ENCODE peak calls at places on chromosomes 2 and 18, in five cellular contexts. One of them, this sample, is unnamed.

GRCh38 chr2:234293973-234294372 is 202.9 kb downstream of the ARL4C start:
- DNase-seq in HepG2: no peak
- DNase-seq in body of pancreas: no peak
- DNase-seq in gastrocnemius medialis: no peak
- DNase-seq in A549: no peak
- DNase-seq in this sample: no peak

GRCh38 chr2:1577846-1578245 is 164.6 kb downstream of the TPO start:
- DNase-seq in HepG2: no peak
- DNase-seq in body of pancreas: no peak
- DNase-seq in gastrocnemius medialis: no peak
- DNase-seq in A549: no peak
- DNase-seq in this sample: no peak

GRCh38 chr2:235432741-235433520 is 60.9 kb upstream of the AGAP1 start:
- DNase-seq in HepG2: no peak
- DNase-seq in body of pancreas: peak
- DNase-seq in gastrocnemius medialis: no peak
- DNase-seq in A549: no peak
- DNase-seq in this sample: no peak

GRCh38 chr2:127654838-127655175 is 8.9 kb downstream of the GPR17 start:
- DNase-seq in HepG2: no peak
- DNase-seq in body of pancreas: no peak
- DNase-seq in gastrocnemius medialis: no peak
- DNase-seq in A549: no peak
- DNase-seq in this sample: no peak

GRCh38 chr2:168002021-168002553 is 245.3 kb downstream of the STK39 start:
- DNase-seq in HepG2: no peak
- DNase-seq in body of pancreas: no peak
- DNase-seq in gastrocnemius medialis: no peak
- DNase-seq in A549: no peak
- DNase-seq in this sample: no peak

GRCh38 chr2:144403940-144404339 is 116.0 kb downstream of the ZEB2 start:
- DNase-seq in HepG2: peak
- DNase-seq in body of pancreas: no peak
- DNase-seq in gastrocnemius medialis: peak
- DNase-seq in A549: no peak
- DNase-seq in this sample: no peak

GRCh38 chr2:103789716-103790085 is 1027.9 kb downstream of the TMEM182 start:
- DNase-seq in HepG2: no peak
- DNase-seq in body of pancreas: no peak
- DNase-seq in gastrocnemius medialis: no peak
- DNase-seq in A549: no peak
- DNase-seq in this sample: no peak

GRCh38 chr18:45626330-45627203 is 11.3 kb downstream of the SLC14A2 start:
- DNase-seq in HepG2: no peak
- DNase-seq in body of pancreas: no peak
- DNase-seq in gastrocnemius medialis: no peak
- DNase-seq in A549: no peak
- DNase-seq in this sample: no peak

GRCh38 chr18:47519706-47520105 is 268.2 kb upstream of the SKOR2 start:
- DNase-seq in HepG2: no peak
- DNase-seq in body of pancreas: no peak
- DNase-seq in gastrocnemius medialis: no peak
- DNase-seq in A549: no peak
- DNase-seq in this sample: no peak

GRCh38 chr2:8857709-8858108 is 20.3 kb upstream of the KIDINS220 start:
- DNase-seq in HepG2: no peak
- DNase-seq in body of pancreas: no peak
- DNase-seq in gastrocnemius medialis: no peak
- DNase-seq in A549: no peak
- DNase-seq in this sample: no peak

GRCh38 chr2:189409136-189409535 is 32.1 kb upstream of the WDR75 start:
- DNase-seq in HepG2: no peak
- DNase-seq in body of pancreas: no peak
- DNase-seq in gastrocnemius medialis: no peak
- DNase-seq in A549: no peak
- DNase-seq in this sample: no peak

GRCh38 chr2:153059338-153060052 is 341.1 kb downstream of the ARL6IP6 start:
- DNase-seq in HepG2: peak
- DNase-seq in body of pancreas: no peak
- DNase-seq in gastrocnemius medialis: no peak
- DNase-seq in A549: peak
- DNase-seq in this sample: no peak

GRCh38 chr2:2503864-2504418 is 172.9 kb upstream of the MYT1L start:
- DNase-seq in HepG2: no peak
- DNase-seq in body of pancreas: no peak
- DNase-seq in gastrocnemius medialis: no peak
- DNase-seq in A549: no peak
- DNase-seq in this sample: no peak

GRCh38 chr18:14978962-14979535 is 231.1 kb downstream of the ANKRD30B start:
- DNase-seq in HepG2: peak
- DNase-seq in body of pancreas: peak
- DNase-seq in gastrocnemius medialis: no peak
- DNase-seq in A549: no peak
- DNase-seq in this sample: no peak

GRCh38 chr2:96608459-96609455 is 29.4 kb downstream of the KANSL3 start:
- DNase-seq in HepG2: peak
- DNase-seq in body of pancreas: no peak
- DNase-seq in gastrocnemius medialis: peak
- DNase-seq in A549: peak
- DNase-seq in this sample: no peak

GRCh38 chr2:121608967-121609366 is 40.3 kb downstream of the CLASP1 start:
- DNase-seq in HepG2: no peak
- DNase-seq in body of pancreas: no peak
- DNase-seq in gastrocnemius medialis: no peak
- DNase-seq in A549: no peak
- DNase-seq in this sample: no peak

GRCh38 chr2:153873062-153874048 is 1.6 kb downstream of the GALNT13 start:
- DNase-seq in HepG2: no peak
- DNase-seq in body of pancreas: no peak
- DNase-seq in gastrocnemius medialis: no peak
- DNase-seq in A549: no peak
- DNase-seq in this sample: no peak

GRCh38 chr2:119111115-119111975 is 47.2 kb downstream of the C1QL2 start:
- DNase-seq in HepG2: no peak
- DNase-seq in body of pancreas: no peak
- DNase-seq in gastrocnemius medialis: no peak
- DNase-seq in A549: no peak
- DNase-seq in this sample: no peak

GRCh38 chr2:66084948-66085590 is 349.9 kb upstream of the MEIS1 start:
- DNase-seq in HepG2: no peak
- DNase-seq in body of pancreas: no peak
- DNase-seq in gastrocnemius medialis: no peak
- DNase-seq in A549: no peak
- DNase-seq in this sample: no peak

GRCh38 chr18:9615280-9615797 is 980 bp upstream of the PPP4R1 start:
- DNase-seq in HepG2: no peak
- DNase-seq in body of pancreas: no peak
- DNase-seq in gastrocnemius medialis: no peak
- DNase-seq in A549: no peak
- DNase-seq in this sample: no peak

GRCh38 chr2:23250371-23250770 is 134.6 kb upstream of the KLHL29 start:
- DNase-seq in HepG2: no peak
- DNase-seq in body of pancreas: no peak
- DNase-seq in gastrocnemius medialis: no peak
- DNase-seq in A549: no peak
- DNase-seq in this sample: no peak

GRCh38 chr2:206323033-206323432 is 48.6 kb downstream of the ZDBF2 start:
- DNase-seq in HepG2: no peak
- DNase-seq in body of pancreas: no peak
- DNase-seq in gastrocnemius medialis: no peak
- DNase-seq in A549: no peak
- DNase-seq in this sample: no peak

GRCh38 chr2:206851511-206851910 is 86.1 kb downstream of the FASTKD2 start:
- DNase-seq in HepG2: no peak
- DNase-seq in body of pancreas: no peak
- DNase-seq in gastrocnemius medialis: no peak
- DNase-seq in A549: no peak
- DNase-seq in this sample: no peak

GRCh38 chr18:21599585-21600525 is 649 bp downstream of the ESCO1 start:
- DNase-seq in HepG2: peak
- DNase-seq in body of pancreas: peak
- DNase-seq in gastrocnemius medialis: peak
- DNase-seq in A549: peak
- DNase-seq in this sample: peak

DNA sequence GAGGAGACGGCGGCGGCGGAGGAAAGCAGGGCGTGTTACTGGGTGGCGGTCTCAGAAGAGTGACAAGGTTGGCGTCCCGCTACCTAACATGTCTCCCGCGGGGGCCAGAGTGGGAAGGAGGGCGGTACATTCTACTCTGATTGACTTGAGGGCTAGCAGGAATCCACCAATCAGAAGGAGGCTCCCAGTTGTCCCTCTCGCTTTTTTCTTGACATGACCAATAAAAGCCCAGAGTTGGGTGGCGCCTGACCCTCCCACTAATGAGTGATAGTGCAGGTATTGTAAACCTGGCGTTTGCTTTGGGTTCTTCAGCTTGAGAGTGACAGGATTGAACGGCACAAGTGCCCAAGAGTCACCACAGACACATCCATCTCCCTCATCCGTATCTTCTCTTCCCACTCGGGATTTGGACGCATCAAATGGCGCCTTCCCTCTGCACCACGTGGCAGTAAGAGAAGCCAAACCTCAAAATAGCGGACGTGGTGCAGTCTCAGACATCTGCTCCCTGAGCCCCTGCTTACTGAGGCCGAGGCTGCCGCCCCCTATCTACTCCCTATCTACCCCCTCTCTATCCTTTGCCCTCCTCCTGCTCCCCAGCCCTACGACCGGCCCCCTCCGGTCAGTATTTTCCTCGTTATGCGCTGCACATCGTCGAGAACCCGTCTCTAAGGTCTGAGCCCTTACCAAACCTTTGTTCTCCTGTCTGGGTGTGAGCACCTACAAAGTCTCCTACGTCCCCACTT is 746 bp upstream of the FAM161A start:
- DNase-seq in HepG2: peak
- DNase-seq in body of pancreas: peak
- DNase-seq in gastrocnemius medialis: peak
- DNase-seq in A549: peak
- DNase-seq in this sample: peak
- TF ChIP-seq POLR2A in HepG2: peak
- TF ChIP-seq POLR2A in body of pancreas: no peak
- TF ChIP-seq POLR2A in gastrocnemius medialis: peak
- TF ChIP-seq POLR2A in A549: peak
- TF ChIP-seq POLR2A in this sample: peak

GRCh38 chr2:25881759-25882158 is 3.5 kb upstream of the ASXL2 start:
- DNase-seq in HepG2: no peak
- DNase-seq in body of pancreas: no peak
- DNase-seq in gastrocnemius medialis: no peak
- DNase-seq in A549: no peak
- DNase-seq in this sample: no peak

GRCh38 chr2:25878361-25879132 is at the start of gene ASXL2:
- DNase-seq in HepG2: peak
- DNase-seq in body of pancreas: peak
- DNase-seq in gastrocnemius medialis: peak
- DNase-seq in A549: peak
- DNase-seq in this sample: peak

GRCh38 chr2:25872134-25872533 is 6.2 kb downstream of the ASXL2 start:
- DNase-seq in HepG2: no peak
- DNase-seq in body of pancreas: no peak
- DNase-seq in gastrocnemius medialis: no peak
- DNase-seq in A549: no peak
- DNase-seq in this sample: no peak

GRCh38 chr2:25879133-25879730 is 945 bp upstream of the ASXL2 start:
- DNase-seq in HepG2: peak
- DNase-seq in body of pancreas: no peak
- DNase-seq in gastrocnemius medialis: no peak
- DNase-seq in A549: no peak
- DNase-seq in this sample: no peak

GRCh38 chr2:25877431-25878360 is 591 bp downstream of the ASXL2 start:
- DNase-seq in HepG2: peak
- DNase-seq in body of pancreas: peak
- DNase-seq in gastrocnemius medialis: peak
- DNase-seq in A549: peak
- DNase-seq in this sample: peak
- TF ChIP-seq POLR2A in HepG2: peak
- TF ChIP-seq POLR2A in body of pancreas: peak
- TF ChIP-seq POLR2A in gastrocnemius medialis: peak
- TF ChIP-seq POLR2A in A549: peak
- TF ChIP-seq POLR2A in this sample: no peak

DNA sequence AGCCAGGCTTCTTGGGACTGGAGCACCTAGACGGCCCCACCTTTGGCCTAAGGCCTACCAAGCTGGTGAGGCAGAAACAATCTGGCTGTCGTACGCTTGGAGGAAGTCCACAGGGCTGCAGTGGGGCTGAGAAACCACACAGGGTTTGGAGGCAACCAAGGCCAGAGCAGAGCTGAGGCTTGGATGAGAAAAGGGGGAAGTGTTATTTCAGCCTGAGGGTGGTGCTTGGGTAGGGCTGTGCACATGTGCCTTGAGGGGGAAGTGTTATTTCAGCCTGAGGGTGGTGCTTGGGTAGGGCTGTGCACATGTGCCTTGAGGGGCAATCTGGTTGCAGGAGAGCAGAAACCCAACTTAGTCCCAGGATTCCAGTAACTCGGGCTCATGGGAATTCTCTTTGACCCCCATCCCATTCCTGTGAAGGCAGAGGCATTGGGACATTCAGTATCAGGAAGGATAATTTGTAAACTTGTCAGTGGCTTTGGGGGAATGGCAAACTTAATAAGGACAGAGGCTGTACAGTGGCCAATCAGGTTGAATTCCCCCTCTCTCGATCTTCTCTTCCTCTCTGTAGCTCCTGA is 973 bp upstream of the FBXO41 start:
- DNase-seq in HepG2: no peak
- DNase-seq in body of pancreas: no peak
- DNase-seq in gastrocnemius medialis: no peak
- DNase-seq in A549: no peak
- DNase-seq in this sample: no peak
- TF ChIP-seq POLR2A in HepG2: no peak
- TF ChIP-seq POLR2A in body of pancreas: no peak
- TF ChIP-seq POLR2A in gastrocnemius medialis: no peak
- TF ChIP-seq POLR2A in A549: no peak
- TF ChIP-seq POLR2A in this sample: no peak

DNA sequence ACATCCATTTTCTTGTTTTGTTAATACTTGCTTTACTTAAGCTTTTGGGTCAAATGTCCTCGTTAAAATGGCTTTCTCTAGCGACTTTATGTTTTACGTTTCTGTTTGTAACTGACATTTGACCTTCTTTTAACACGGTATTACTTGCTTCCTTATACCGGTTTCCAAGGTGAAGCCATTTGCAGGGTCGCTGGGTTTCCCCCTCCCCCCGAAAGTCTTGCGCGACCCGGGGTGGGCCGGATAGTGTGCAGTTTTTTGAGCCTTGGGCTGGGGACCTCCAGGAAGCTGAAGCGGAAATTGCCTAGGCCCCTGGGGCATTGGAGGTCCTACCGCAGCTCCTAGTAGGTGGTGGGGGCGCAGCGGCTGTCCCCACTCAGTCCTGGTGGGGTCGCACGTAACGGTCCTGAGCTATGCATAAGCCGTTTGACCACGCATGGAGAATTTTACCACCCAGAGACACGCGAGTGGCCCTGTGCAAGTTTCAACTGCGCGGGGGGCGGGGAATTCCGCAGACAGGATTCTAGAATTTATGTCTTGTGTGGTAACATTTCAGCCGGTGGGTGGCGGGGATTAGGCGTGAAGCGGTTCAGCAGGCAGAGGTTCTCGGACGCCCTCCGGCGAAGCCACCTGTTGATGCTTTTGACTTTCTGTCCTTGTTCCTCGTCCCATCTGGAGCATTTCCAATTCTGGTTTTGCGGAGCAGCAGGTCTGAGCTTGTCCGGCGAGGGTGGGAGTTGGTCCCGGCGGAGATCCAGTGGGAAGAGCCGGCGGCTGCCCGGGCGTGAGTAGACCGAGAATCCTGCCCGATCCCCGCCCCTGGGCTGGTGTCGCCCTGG is 2.4 kb downstream of the CFLAR start:
- DNase-seq in HepG2: peak
- DNase-seq in body of pancreas: peak
- DNase-seq in gastrocnemius medialis: peak
- DNase-seq in A549: peak
- DNase-seq in this sample: no peak
- TF ChIP-seq POLR2A in HepG2: peak
- TF ChIP-seq POLR2A in body of pancreas: peak
- TF ChIP-seq POLR2A in gastrocnemius medialis: peak
- TF ChIP-seq POLR2A in A549: peak
- TF ChIP-seq POLR2A in this sample: peak